ENCODE peak calls at places on chromosomes 3 and 15, in eight cellular contexts. O, L, F, D, B, W, Z and R are unnamed samples.

GRCh38 chr15:90618330-90619136 is 88.8 kb downstream of the CRTC3 start:
- DNase-seq in O (no peak), L (no peak), F (no peak), D (no peak), B (no peak), W (no peak), Z (no peak), R (no peak)

GRCh38 chr3:46065294-46065705 is 38.0 kb upstream of the XCR1 start:
- DNase-seq in O (no peak), L (no peak), F (no peak), D (no peak), B (no peak), W (no peak), Z (peak), R (peak)

GRCh38 chr3:160704006-160704405 is 27.0 kb downstream of the ARL14 start:
- DNase-seq in O (peak), L (no peak), F (no peak), D (no peak), B (no peak), W (no peak), Z (no peak), R (no peak)

GRCh38 chr3:72340476-72341379 is 507.5 kb downstream of the SHQ1 start:
- DNase-seq in O (no peak), L (no peak), F (no peak), D (no peak), B (no peak), W (peak), Z (no peak), R (peak)

GRCh38 chr3:185658504-185658912 is 72.4 kb downstream of the SENP2 start:
- DNase-seq in O (peak), L (no peak), F (peak), D (peak), B (peak), W (peak), Z (peak), R (no peak)

GRCh38 chr3:90069748-90070147 is 962.3 kb downstream of the EPHA3 start:
- DNase-seq in O (no peak), L (no peak), F (no peak), D (no peak), B (no peak), W (no peak), Z (no peak), R (no peak)

GRCh38 chr15:40928975-40929729 is at the start of gene DLL4:
- DNase-seq in O (peak), L (peak), F (no peak), D (peak), B (no peak), W (no peak), Z (peak), R (peak)

GRCh38 chr3:57068437-57069089 is 8.1 kb downstream of the SPATA12 start:
- DNase-seq in O (peak), L (no peak), F (no peak), D (peak), B (no peak), W (no peak), Z (peak), R (peak)

GRCh38 chr15:45112143-45112591 is 1.8 kb downstream of the DUOX2 start:
- DNase-seq in O (no peak), L (no peak), F (no peak), D (no peak), B (no peak), W (no peak), Z (no peak), R (no peak)

GRCh38 chr15:101004986-101005747 is 86.0 kb downstream of the LRRK1 start:
- DNase-seq in O (no peak), L (no peak), F (no peak), D (no peak), B (no peak), W (no peak), Z (no peak), R (no peak)

GRCh38 chr3:32045091-32045964 is 61.1 kb upstream of the GPD1L start:
- DNase-seq in O (no peak), L (peak), F (no peak), D (peak), B (no peak), W (peak), Z (peak), R (no peak)

GRCh38 chr3:117692416-117692995 is 982.9 kb downstream of the TUSC7 start:
- DNase-seq in O (peak), L (no peak), F (no peak), D (no peak), B (peak), W (no peak), Z (no peak), R (no peak)

GRCh38 chr3:14804835-14805780 is 13.7 kb upstream of the FGD5 start:
- DNase-seq in O (no peak), L (no peak), F (no peak), D (no peak), B (no peak), W (no peak), Z (no peak), R (no peak)

GRCh38 chr3:38141952-38142273 is 3.5 kb downstream of the MYD88 start:
- DNase-seq in O (no peak), L (no peak), F (no peak), D (no peak), B (no peak), W (no peak), Z (no peak), R (no peak)

GRCh38 chr3:64575211-64575844 is 112.5 kb downstream of the ADAMTS9 start:
- DNase-seq in O (peak), L (no peak), F (no peak), D (peak), B (no peak), W (no peak), Z (peak), R (peak)
- TF ChIP-seq CTCF in O (peak), L (peak), F (peak), D (peak), B (peak), W (peak), Z (peak), R (peak)

DNA sequence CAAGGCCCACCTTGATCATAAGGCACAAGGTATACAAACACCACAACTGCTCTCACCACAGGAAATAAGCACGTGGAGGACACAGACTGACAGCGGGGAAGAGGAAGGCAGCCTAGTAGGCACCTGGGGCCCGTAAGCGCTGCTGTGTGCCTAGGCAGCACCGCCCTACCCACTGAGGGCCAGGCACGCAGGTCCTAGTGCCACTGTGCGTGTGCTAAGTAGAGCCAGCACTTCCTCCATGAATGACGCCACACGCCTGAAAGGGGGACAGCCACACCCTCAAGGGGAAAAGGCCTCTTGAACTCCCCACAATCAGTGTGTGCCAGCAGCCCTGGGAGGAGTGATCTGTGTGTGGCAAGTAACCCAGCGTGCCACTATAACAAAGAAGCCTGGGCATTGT is 73.0 kb downstream of the ATP1B3 start:
- DNase-seq in O (no peak), L (no peak), F (no peak), D (no peak), B (no peak), W (no peak), Z (no peak), R (no peak)
- TF ChIP-seq CTCF in O (no peak), L (no peak), F (no peak), D (no peak), B (no peak), W (no peak), Z (no peak), R (no peak)

DNA sequence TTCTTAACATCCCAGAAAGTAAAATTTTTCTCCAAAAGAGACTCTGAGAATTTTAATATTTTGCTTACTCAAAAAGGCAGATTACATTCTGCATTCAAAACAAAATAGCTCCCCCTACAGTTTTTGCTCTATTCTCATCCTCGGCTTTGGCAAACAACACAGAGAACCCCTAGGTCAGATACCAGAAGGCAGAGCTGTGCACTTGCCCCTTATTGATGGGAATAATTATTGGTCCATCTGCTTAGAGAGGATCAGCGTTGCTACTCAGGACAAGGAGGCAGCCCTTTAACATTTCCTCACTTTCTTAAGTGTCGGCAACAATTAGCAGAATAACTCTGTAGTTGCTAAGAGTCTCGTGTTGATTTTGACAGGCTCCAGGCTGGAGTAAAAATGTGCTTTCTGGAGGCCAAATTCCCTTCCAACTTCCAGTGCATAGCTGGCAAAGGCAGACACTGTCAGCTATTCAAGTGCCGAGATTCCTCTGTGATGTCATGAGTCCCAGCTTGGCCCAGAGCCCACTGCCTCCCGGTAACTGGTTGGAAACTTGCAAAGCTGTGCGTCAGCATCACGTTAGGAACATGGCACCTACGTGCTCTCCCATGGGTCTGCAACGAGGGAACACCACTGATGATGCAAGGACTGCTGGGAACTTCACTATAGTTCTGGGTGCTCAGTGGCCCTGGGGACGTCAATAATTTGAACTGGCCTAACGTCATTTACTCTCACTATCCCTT is 482.7 kb upstream of the ADAMTS9 start:
- DNase-seq in O (peak), L (peak), F (no peak), D (no peak), B (no peak), W (peak), Z (no peak), R (no peak)
- TF ChIP-seq CTCF in O (peak), L (peak), F (peak), D (no peak), B (no peak), W (peak), Z (no peak), R (no peak)

DNA sequence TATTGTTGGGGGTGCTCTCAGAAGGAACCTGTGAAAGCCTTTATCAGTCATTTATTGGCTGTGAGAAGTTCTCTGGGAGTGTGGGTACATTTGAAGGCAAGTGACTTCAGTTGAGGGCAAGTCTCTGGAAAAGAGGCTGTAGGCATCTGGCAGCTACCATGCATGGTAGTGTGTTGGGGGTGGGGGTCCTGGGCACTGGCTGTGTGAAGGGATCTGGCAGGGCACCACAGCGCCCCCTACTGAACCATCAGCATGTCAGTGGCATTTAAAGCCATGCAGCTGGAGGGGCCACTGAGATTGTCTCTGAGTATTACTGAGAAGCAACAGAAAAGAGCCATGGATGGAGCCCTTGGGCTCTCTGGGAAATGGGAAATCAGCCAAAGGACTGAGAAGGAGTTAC is 30.6 kb downstream of the CRTAP start:
- DNase-seq in O (no peak), L (no peak), F (no peak), D (peak), B (no peak), W (no peak), Z (no peak), R (peak)
- TF ChIP-seq CTCF in O (peak), L (peak), F (no peak), D (peak), B (no peak), W (no peak), Z (no peak), R (peak)

DNA sequence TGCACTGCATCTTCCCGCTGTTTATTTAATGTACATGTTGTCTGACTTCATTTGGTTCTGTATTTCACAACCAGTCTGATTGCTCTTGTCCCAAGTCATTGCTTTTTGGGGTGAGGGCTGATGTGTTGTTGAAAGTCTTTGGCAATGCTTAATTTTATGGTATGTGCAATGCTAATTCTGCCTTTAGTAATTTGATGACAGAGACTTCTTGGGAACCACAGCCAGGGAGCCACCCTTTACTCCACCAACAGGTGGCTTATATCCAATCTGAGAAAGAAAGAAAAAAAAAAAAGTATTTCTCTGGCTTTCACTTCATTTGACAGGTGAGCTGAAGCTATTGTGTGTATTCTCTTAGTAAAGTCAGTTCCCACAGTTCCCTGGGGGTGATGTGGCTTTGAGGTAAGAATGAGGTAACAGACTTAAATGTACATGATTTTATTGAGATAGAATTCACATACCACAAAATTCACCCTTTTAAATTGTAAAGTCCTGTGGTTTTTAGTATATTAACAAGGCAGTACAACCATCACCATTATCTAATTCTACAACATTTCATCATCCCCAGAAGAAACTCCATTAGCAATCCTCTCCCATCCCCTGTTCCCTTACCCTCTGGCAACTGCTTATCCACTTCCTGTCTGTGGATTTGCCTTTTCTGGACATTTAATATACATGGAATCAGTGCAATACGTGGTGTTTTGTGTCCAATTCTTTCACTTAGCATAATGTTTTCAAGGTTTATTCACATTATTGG is 97.3 kb downstream of the SLCO3A1 start:
- DNase-seq in O (no peak), L (no peak), F (no peak), D (no peak), B (no peak), W (no peak), Z (no peak), R (no peak)
- TF ChIP-seq CTCF in O (no peak), L (no peak), F (no peak), D (no peak), B (no peak), W (no peak), Z (no peak), R (no peak)

GRCh38 chr3:10248184-10248983 is at the start of gene TATDN2:
- DNase-seq in O (peak), L (peak), F (peak), D (peak), B (peak), W (peak), Z (peak), R (peak)
- TF ChIP-seq CTCF in O (no peak), L (no peak), F (peak), D (no peak), B (no peak), W (no peak), Z (no peak), R (no peak)

DNA sequence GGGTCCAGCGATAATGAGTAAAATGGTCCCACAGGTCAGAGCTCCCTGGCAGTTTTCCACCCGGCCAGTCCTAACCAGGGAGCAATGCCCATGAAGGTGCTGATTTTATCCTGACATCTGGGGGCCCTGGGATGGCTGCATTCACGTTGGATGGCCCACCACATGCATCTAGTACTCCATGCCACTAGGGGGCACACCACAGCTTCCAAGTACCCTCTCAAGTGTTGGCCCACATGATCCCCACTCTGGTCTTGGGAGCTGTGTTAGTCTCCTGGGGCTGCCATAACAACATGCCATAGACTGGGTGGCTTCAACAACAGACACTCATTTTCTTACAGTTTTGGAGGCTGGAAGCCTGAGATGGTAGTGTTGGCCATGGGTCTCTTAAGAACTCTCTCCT is 225.5 kb downstream of the SLCO3A1 start:
- DNase-seq in O (no peak), L (no peak), F (no peak), D (no peak), B (no peak), W (no peak), Z (no peak), R (no peak)
- TF ChIP-seq CTCF in O (peak), L (no peak), F (peak), D (peak), B (peak), W (no peak), Z (peak), R (no peak)

DNA sequence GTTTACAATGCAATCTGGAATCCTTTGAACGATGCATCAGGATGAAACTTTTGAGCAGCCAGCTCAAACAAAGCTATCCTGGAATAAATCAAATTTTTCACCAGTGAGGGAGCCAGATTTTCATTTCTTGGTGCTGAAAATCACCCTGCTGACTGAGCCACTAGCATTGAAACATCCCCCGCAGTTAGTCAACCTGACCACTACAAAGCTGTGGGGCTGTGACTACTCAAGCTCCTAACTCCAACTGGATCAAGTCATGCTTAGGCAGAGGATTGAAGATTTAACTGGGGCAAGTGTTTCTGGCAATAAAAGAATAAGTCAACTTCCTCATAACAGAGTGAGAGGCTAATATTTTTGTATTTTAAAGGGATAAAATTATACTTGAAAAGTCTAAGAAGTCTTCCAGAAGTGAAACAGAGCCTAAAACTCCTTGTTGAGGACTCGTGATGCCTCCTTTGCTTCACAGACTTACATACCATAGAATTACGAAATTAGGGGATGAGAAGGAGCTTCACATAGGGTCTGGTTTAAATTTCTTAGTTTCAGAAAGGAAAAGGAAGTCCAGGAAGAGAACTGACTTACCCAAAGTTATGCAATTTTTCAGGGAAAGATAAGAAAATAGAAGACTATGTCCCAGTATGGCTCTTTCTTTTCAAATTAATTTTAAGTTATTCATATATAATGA is 177.8 kb downstream of the SERPINI1 start:
- DNase-seq in O (peak), L (no peak), F (no peak), D (peak), B (no peak), W (no peak), Z (peak), R (no peak)
- TF ChIP-seq CTCF in O (peak), L (no peak), F (no peak), D (no peak), B (no peak), W (no peak), Z (no peak), R (no peak)

GRCh38 chr3:7545334-7545733 is 684.4 kb downstream of the GRM7 start:
- DNase-seq in O (no peak), L (no peak), F (no peak), D (no peak), B (no peak), W (no peak), Z (no peak), R (no peak)

GRCh38 chr3:7543294-7543693 is 682.4 kb downstream of the GRM7 start:
- DNase-seq in O (no peak), L (no peak), F (no peak), D (no peak), B (no peak), W (no peak), Z (no peak), R (no peak)

GRCh38 chr3:7547826-7548225 is 686.9 kb downstream of the GRM7 start:
- DNase-seq in O (no peak), L (no peak), F (no peak), D (no peak), B (no peak), W (no peak), Z (no peak), R (no peak)

GRCh38 chr3:7546219-7546618 is 685.3 kb downstream of the GRM7 start:
- DNase-seq in O (peak), L (no peak), F (no peak), D (no peak), B (no peak), W (no peak), Z (no peak), R (no peak)
- TF ChIP-seq CTCF in O (peak), L (no peak), F (peak), D (no peak), B (no peak), W (no peak), Z (no peak), R (no peak)